ENCODE peak calls at places on chromosome 9, in eight cellular contexts. One of them, this sample, is unnamed.
A peak's percentile ranks its signal among the peaks of the same experiment; 100 is the strongest.

GRCh38 chr9:92607773-92608172 is 62.2 kb downstream of the IPPK start:
- DNase-seq in testis: no peak
- DNase-seq in thoracic aorta: no peak
- DNase-seq in fibroblast of lung: peak; percentile 81
- DNase-seq in HL-60: no peak
- DNase-seq in A549: no peak
- DNase-seq in lung: no peak
- DNase-seq in kidney: no peak
- DNase-seq in this sample: no peak

GRCh38 chr9:3125602-3126392 is 281.9 kb upstream of the PUM3 start:
- DNase-seq in thoracic aorta: no peak
- DNase-seq in testis: no peak
- DNase-seq in kidney: no peak
- DNase-seq in A549: no peak
- DNase-seq in lung: no peak
- DNase-seq in fibroblast of lung: no peak
- DNase-seq in HL-60: peak; percentile 9
- DNase-seq in this sample: no peak

GRCh38 chr9:96117398-96118060 is 184.4 kb downstream of the HSD17B3 start:
- DNase-seq in fibroblast of lung: no peak
- DNase-seq in lung: no peak
- DNase-seq in HL-60: peak; percentile 68
- DNase-seq in A549: no peak
- DNase-seq in thoracic aorta: no peak
- DNase-seq in testis: peak; percentile 13
- DNase-seq in kidney: no peak
- DNase-seq in this sample: no peak

GRCh38 chr9:94983552-94983951 is 257.1 kb downstream of the AOPEP start:
- DNase-seq in fibroblast of lung: no peak
- DNase-seq in A549: no peak
- DNase-seq in lung: no peak
- DNase-seq in thoracic aorta: no peak
- DNase-seq in kidney: no peak
- DNase-seq in HL-60: no peak
- DNase-seq in testis: no peak
- DNase-seq in this sample: no peak

GRCh38 chr9:27278374-27278773 is 18.6 kb downstream of the EQTN start:
- DNase-seq in lung: no peak
- DNase-seq in A549: no peak
- DNase-seq in fibroblast of lung: peak; percentile 8
- DNase-seq in HL-60: no peak
- DNase-seq in kidney: no peak
- DNase-seq in testis: no peak
- DNase-seq in thoracic aorta: no peak
- DNase-seq in this sample: peak; percentile 9

GRCh38 chr9:128470560-128470959 is 14.8 kb downstream of the ODF2 start:
- DNase-seq in fibroblast of lung: peak; percentile 70
- DNase-seq in thoracic aorta: no peak
- DNase-seq in kidney: no peak
- DNase-seq in HL-60: peak; percentile 94
- DNase-seq in A549: no peak
- DNase-seq in lung: no peak
- DNase-seq in testis: no peak
- DNase-seq in this sample: peak; percentile 22

GRCh38 chr9:16664211-16664610 is 206.3 kb downstream of the BNC2 start:
- DNase-seq in HL-60: no peak
- DNase-seq in lung: no peak
- DNase-seq in A549: no peak
- DNase-seq in fibroblast of lung: no peak
- DNase-seq in kidney: no peak
- DNase-seq in thoracic aorta: no peak
- DNase-seq in testis: no peak
- DNase-seq in this sample: no peak

GRCh38 chr9:68955281-68955680 is 58.6 kb downstream of the PRKACG start:
- DNase-seq in kidney: no peak
- DNase-seq in thoracic aorta: no peak
- DNase-seq in HL-60: no peak
- DNase-seq in A549: no peak
- DNase-seq in lung: no peak
- DNase-seq in fibroblast of lung: no peak
- DNase-seq in testis: no peak
- DNase-seq in this sample: no peak

GRCh38 chr9:96057155-96057554 is 181.7 kb downstream of the ERCC6L2 start:
- DNase-seq in lung: no peak
- DNase-seq in fibroblast of lung: peak; percentile 36
- DNase-seq in kidney: no peak
- DNase-seq in thoracic aorta: no peak
- DNase-seq in HL-60: no peak
- DNase-seq in A549: no peak
- DNase-seq in testis: no peak
- DNase-seq in this sample: no peak

DNA sequence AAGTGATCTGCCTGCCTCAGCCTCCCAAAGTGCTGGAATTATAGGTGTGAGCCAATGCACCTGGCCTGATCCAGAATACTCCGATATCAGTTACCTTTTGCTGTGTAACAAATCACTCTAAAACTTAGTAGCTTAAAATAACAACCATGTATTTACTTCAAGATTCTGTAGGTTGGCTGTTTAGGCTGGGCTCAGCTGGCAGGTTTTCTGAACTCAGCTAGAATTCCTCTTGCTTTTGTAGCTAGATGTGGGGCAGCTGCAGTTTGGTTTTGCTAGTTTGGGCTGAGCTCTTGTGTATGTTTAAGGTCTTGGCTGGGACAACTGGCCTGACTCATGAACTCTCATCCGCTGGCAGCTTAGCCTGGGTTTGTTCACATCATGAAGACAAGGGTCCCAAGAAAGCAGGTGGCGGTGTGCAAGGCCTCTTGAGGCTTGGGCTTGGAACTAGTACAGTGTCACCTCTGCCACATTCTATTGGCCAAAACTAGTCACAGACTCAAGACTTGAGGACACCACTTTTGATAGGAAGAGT is 138.3 kb upstream of the SHB start:
- DNase-seq in kidney: no peak
- DNase-seq in HL-60: no peak
- DNase-seq in testis: no peak
- DNase-seq in fibroblast of lung: no peak
- DNase-seq in thoracic aorta: no peak
- DNase-seq in lung: no peak
- DNase-seq in A549: no peak
- DNase-seq in this sample: no peak
- H3K27ac ChIP-seq in kidney: peak overlapping the region; percentile 17
- H3K27ac ChIP-seq in HL-60: no peak overlapping the region
- H3K27ac ChIP-seq in testis: no peak overlapping the region
- H3K27ac ChIP-seq in fibroblast of lung: no peak overlapping the region
- H3K27ac ChIP-seq in thoracic aorta: no peak overlapping the region
- H3K27ac ChIP-seq in lung: no peak overlapping the region
- H3K27ac ChIP-seq in A549: no peak overlapping the region
- H3K27ac ChIP-seq in this sample: no peak overlapping the region

DNA sequence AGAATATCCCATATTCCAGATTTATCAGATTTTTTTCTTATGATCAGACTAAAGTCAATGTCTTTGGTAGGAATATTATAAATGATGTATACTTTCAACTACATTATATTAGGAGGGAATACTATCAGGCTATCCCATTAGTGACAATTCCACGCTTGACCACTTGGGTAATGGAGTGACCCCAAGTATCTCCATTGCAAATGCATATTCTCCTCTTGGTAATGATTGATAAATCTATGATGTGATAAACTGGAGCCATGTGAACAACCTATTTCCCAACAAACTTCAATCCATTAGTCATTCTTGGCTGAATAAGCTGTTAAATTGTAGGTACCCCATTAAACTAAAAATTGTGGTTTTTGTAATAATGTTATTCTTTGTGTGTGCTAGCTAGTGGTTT is 12.2 kb upstream of the MPDZ start:
- DNase-seq in thoracic aorta: no peak
- DNase-seq in kidney: no peak
- DNase-seq in fibroblast of lung: no peak
- DNase-seq in lung: no peak
- DNase-seq in A549: no peak
- DNase-seq in testis: no peak
- DNase-seq in HL-60: no peak
- DNase-seq in this sample: no peak
- TF ChIP-seq CTCF in thoracic aorta: no peak
- TF ChIP-seq CTCF in kidney: no peak
- TF ChIP-seq CTCF in fibroblast of lung: no peak
- TF ChIP-seq CTCF in lung: no peak
- TF ChIP-seq CTCF in A549: no peak
- TF ChIP-seq CTCF in testis: no peak
- TF ChIP-seq CTCF in HL-60: no peak
- TF ChIP-seq CTCF in this sample: no peak

GRCh38 chr9:124760719-124761118 is 10.4 kb downstream of the NR6A1 start:
- DNase-seq in HL-60: no peak
- DNase-seq in fibroblast of lung: no peak
- DNase-seq in lung: no peak
- DNase-seq in A549: no peak
- DNase-seq in thoracic aorta: no peak
- DNase-seq in testis: no peak
- DNase-seq in kidney: no peak
- DNase-seq in this sample: no peak
- H3K27ac ChIP-seq in HL-60: peak overlapping the region; percentile 46
- H3K27ac ChIP-seq in fibroblast of lung: no peak overlapping the region
- H3K27ac ChIP-seq in lung: no peak overlapping the region
- H3K27ac ChIP-seq in A549: no peak overlapping the region
- H3K27ac ChIP-seq in thoracic aorta: no peak overlapping the region
- H3K27ac ChIP-seq in testis: no peak overlapping the region
- H3K27ac ChIP-seq in kidney: no peak overlapping the region
- H3K27ac ChIP-seq in this sample: no peak overlapping the region

GRCh38 chr9:74478606-74479005 is 18.5 kb upstream of the RORB start:
- DNase-seq in testis: no peak
- DNase-seq in thoracic aorta: no peak
- DNase-seq in HL-60: no peak
- DNase-seq in A549: no peak
- DNase-seq in fibroblast of lung: no peak
- DNase-seq in lung: no peak
- DNase-seq in kidney: no peak
- DNase-seq in this sample: no peak
- TF ChIP-seq CTCF in testis: no peak
- TF ChIP-seq CTCF in thoracic aorta: no peak
- TF ChIP-seq CTCF in HL-60: no peak
- TF ChIP-seq CTCF in A549: no peak
- TF ChIP-seq CTCF in fibroblast of lung: no peak
- TF ChIP-seq CTCF in lung: no peak
- TF ChIP-seq CTCF in kidney: no peak
- TF ChIP-seq CTCF in this sample: no peak

GRCh38 chr9:83932851-83933250 is 11.6 kb upstream of the KIF27 start:
- DNase-seq in lung: no peak
- DNase-seq in HL-60: no peak
- DNase-seq in A549: no peak
- DNase-seq in thoracic aorta: no peak
- DNase-seq in kidney: no peak
- DNase-seq in testis: no peak
- DNase-seq in fibroblast of lung: no peak
- DNase-seq in this sample: no peak
- H3K27ac ChIP-seq in lung: no peak overlapping the region
- H3K27ac ChIP-seq in HL-60: no peak overlapping the region
- H3K27ac ChIP-seq in A549: peak overlapping the region; percentile 61
- H3K27ac ChIP-seq in thoracic aorta: no peak overlapping the region
- H3K27ac ChIP-seq in kidney: no peak overlapping the region
- H3K27ac ChIP-seq in testis: no peak overlapping the region
- H3K27ac ChIP-seq in fibroblast of lung: no peak overlapping the region
- H3K27ac ChIP-seq in this sample: no peak overlapping the region

DNA sequence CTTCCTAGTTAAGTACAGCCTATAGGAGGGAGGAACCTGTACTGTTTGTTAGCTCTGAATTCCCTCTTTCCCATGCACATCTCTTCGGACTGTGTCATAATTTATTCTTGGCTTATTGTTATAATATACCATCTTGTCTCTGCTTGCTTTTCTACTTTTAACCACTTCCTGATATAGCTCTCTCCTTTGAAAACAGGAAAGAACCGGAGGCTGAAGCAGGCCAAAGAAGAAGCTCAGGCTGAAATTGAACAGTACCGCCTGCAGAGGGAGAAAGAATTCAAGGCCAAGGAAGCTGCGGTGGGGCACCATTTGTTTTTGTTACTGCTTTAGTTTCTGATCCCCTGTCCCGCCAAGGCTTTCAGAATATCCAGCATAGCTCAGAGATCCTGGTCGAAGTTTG is 4.8 kb downstream of the ATP6V1G1 start:
- DNase-seq in lung: no peak
- DNase-seq in kidney: no peak
- DNase-seq in A549: no peak
- DNase-seq in testis: peak; percentile 43
- DNase-seq in thoracic aorta: no peak
- DNase-seq in fibroblast of lung: no peak
- DNase-seq in HL-60: peak; percentile 77
- DNase-seq in this sample: no peak
- TF ChIP-seq CTCF in lung: no peak
- TF ChIP-seq CTCF in kidney: peak; percentile 8
- TF ChIP-seq CTCF in A549: no peak
- TF ChIP-seq CTCF in testis: no peak
- TF ChIP-seq CTCF in thoracic aorta: no peak
- TF ChIP-seq CTCF in fibroblast of lung: peak; percentile 8
- TF ChIP-seq CTCF in HL-60: peak; percentile 53
- TF ChIP-seq CTCF in this sample: peak; percentile 20